ENCODE peak calls at places on chromosomes 1 and 21, in five cellular contexts. T is K562, X is IMR-90, K is A549, H is GM12878. F is an unnamed sample.

GRCh38 chr1:180250499-180250770 is 20.4 kb downstream of the LHX4 start:
- DNase-seq in K (no peak), T (no peak), H (no peak), X (no peak), F (no peak)

GRCh38 chr1:31583995-31584868 is 7.9 kb downstream of the TINAGL1 start:
- DNase-seq in X (peak), T (no peak), H (no peak), K (no peak), F (peak)

GRCh38 chr1:247401310-247402098 is 14.5 kb upstream of the NLRP3 start:
- DNase-seq in X (no peak), H (no peak), T (no peak), K (no peak), F (no peak)

GRCh38 chr1:50421768-50422674 is 1.2 kb downstream of the DMRTA2 start:
- DNase-seq in T (no peak), H (no peak), K (no peak), X (no peak), F (peak)

GRCh38 chr21:17730782-17731181 is 88.4 kb downstream of the C21orf91 start:
- DNase-seq in X (no peak), T (no peak), K (no peak), H (no peak), F (no peak)

GRCh38 chr1:238199325-238199724 is 308.6 kb upstream of the ZP4 start:
- DNase-seq in H (no peak), T (no peak), K (no peak), X (no peak), F (no peak)

GRCh38 chr1:32466761-32467160 is 1.9 kb downstream of the ZBTB8B start:
- DNase-seq in X (no peak), K (no peak), H (no peak), T (no peak), F (no peak)

GRCh38 chr21:17819878-17820232 is 699 bp upstream of the C21orf91 start:
- DNase-seq in K (no peak), T (peak), X (peak), H (no peak), F (peak)

GRCh38 chr21:44298301-44298700 is 1.6 kb upstream of the PFKL start:
- DNase-seq in T (no peak), X (peak), H (no peak), K (no peak), F (no peak)

GRCh38 chr1:248622491-248623106 is 12.3 kb downstream of the OR2T11 start:
- DNase-seq in X (peak), H (no peak), T (peak), K (peak), F (peak)

GRCh38 chr1:17287377-17287776 is 20.6 kb upstream of the PADI4 start:
- DNase-seq in H (no peak), X (peak), K (peak), T (no peak), F (no peak)

GRCh38 chr1:16175610-16176553 is 20.0 kb upstream of the EPHA2 start:
- DNase-seq in K (no peak), X (peak), H (no peak), T (peak), F (peak)

GRCh38 chr1:236334893-236335545 is 53.3 kb upstream of the ERO1B start:
- DNase-seq in H (no peak), T (no peak), X (no peak), K (no peak), F (no peak)

GRCh38 chr1:160777486-160778089 is 18.4 kb upstream of the LY9 start:
- DNase-seq in K (peak), T (peak), H (no peak), X (no peak), F (peak)

GRCh38 chr1:222064388-222065201 is 322.7 kb upstream of the DUSP10 start:
- DNase-seq in T (no peak), H (no peak), K (no peak), X (peak), F (no peak)

GRCh38 chr1:76835203-76835602 is 32.1 kb upstream of the ST6GALNAC5 start:
- DNase-seq in T (no peak), K (no peak), X (no peak), H (no peak), F (no peak)

GRCh38 chr1:106435269-106435668 is 621.2 kb upstream of the PRMT6 start:
- DNase-seq in H (no peak), T (no peak), X (no peak), K (no peak), F (no peak)

GRCh38 chr1:14413809-14414208 is 184.7 kb upstream of the KAZN start:
- DNase-seq in X (peak), H (no peak), T (no peak), K (no peak), F (no peak)

GRCh38 chr1:79262745-79263258 is 256.3 kb upstream of the ADGRL4 start:
- DNase-seq in T (no peak), K (no peak), H (no peak), X (no peak), F (no peak)

GRCh38 chr1:47804127-47804526 is 193.1 kb downstream of the TRABD2B start:
- DNase-seq in T (no peak), X (no peak), K (no peak), H (no peak), F (peak)

GRCh38 chr21:33241846-33242245 is 12.1 kb downstream of the IFNAR2 start:
- DNase-seq in T (no peak), X (no peak), H (no peak), K (no peak), F (no peak)
- TF ChIP-seq RCOR1 in T (no peak), X (no peak), H (no peak), K (no peak), F (no peak)

DNA sequence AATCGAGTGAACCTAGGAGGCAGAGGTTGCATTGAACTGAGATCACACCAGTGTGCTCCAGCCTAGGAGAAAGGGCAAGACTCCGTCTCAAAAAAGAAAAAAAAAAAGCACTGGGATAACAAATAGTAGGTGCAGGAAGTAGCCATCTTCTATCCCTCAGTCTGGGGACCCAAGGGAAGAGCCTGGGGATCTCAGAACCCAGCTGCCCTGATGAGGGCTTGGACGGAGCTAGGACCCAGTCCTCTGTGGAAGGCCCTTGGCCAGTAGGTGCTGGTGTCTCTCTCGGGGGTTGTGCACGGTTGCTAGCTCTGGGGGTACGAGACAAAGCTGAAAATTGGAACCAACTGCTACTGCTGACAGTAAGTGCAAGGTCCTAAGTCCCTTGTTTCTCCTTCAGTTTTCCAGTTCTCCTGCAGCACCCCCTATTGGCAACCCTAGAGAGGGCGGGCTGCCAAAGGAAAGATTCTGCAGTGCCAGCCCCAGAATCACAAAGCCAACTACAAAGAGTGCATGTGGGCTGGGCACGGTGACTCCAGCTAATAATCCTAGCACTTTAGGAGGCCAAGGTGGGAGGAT is 57.6 kb upstream of the KIF1B start:
- DNase-seq in X (peak), K (peak), T (peak), H (no peak), F (peak)
- TF ChIP-seq RCOR1 in X (no peak), K (no peak), T (no peak), H (no peak), F (no peak)

DNA sequence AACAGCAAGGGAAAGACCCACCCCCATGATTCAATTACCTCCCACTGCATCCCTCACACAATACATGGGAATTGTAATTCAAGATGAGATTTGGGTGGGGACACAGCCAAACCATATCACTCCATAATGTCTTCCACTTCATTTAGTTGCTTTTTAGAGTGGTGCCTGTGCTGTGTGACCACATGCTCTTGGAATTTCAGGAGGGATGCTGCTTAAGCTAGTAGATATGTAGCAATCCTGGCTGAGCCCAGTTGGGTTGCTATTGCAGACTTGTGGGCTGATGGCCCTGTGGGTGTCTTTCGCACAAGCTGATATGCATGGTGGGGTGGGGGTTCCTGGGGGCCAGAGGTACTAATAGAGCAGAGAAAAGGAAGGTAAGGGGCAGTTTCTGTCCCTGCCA is 160.4 kb upstream of the SYT6 start:
- DNase-seq in T (no peak), X (peak), K (no peak), H (no peak), F (no peak)
- TF ChIP-seq RCOR1 in T (no peak), X (no peak), K (no peak), H (no peak), F (no peak)

DNA sequence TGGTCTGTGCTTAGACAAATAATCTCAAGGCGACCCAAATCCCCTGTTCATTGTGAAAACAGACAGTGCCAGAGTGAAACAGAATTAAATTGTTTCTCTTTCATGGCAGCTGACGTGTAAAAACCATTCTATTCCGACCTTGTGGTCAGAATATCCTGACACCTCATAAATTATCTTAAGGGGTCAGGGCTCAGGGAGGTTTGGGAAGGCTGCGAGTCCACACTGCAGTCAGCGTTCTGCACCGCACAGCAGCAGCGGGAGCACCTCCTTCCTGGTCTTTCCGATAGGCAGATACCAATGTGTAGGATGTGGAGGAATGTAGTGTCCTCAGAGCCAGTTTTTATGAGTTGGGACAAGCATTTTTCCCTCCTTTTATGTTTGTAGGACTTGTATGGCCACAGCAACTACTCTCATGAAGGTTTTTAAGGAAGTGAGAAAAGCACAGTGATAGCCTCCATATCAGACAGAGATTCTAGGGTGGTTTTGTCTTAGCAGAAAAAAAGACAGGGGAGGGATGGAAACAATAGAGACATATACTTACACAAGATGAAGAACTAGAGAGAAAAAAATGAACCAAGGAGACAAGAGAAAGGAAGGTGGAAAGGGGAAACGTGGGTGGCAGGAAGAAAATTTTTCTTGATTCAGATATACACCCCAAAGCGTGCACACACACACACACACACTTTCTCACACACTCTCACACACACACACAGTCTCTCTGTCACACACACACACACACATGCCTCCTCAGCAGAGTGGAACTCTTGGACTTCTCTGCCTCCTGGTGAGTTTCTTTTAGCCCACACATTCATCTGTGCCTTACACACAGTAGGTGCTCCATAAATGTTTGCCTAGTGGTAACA is 68.6 kb downstream of the NTMT2 start:
- DNase-seq in X (peak), K (no peak), T (no peak), H (peak), F (no peak)
- TF ChIP-seq RCOR1 in X (no peak), K (no peak), T (no peak), H (no peak), F (no peak)

GRCh38 chr21:27408826-27409225 is 441.9 kb upstream of the ADAMTS5 start:
- DNase-seq in H (no peak), X (no peak), T (no peak), K (no peak), F (no peak)
- TF ChIP-seq RCOR1 in H (no peak), X (no peak), T (no peak), K (no peak), F (no peak)

GRCh38 chr1:89844236-89844807 is 23.5 kb downstream of the LRRC8D start:
- DNase-seq in K (no peak), T (no peak), X (peak), H (no peak), F (no peak)
- TF ChIP-seq RCOR1 in K (no peak), T (no peak), X (no peak), H (no peak), F (no peak)

DNA sequence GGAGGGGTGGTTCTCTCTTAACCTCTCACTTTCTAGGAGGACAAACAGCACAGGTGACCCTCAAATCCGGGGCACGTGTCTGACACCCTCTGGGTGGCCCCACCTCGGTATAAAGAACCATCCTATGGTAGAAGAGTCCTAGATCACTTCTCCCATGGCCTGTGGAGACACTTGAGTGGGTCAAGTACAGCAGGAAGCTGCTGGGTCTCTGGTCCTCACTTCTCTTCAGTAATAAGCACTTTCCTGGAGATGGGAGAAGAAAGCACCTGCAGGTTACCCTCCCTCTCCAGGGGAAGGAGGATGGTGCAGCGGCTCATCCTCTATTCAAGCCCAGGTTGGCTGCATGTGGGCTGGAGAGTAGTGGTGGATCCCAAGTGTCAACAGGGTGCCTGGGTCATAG is 17.0 kb downstream of the S100A7 start:
- DNase-seq in X (no peak), T (no peak), K (no peak), H (no peak), F (no peak)
- TF ChIP-seq RCOR1 in X (no peak), T (no peak), K (no peak), H (no peak), F (no peak)

GRCh38 chr1:52633291-52633754 is 355 bp downstream of the SHISAL2A start:
- DNase-seq in X (no peak), T (no peak), H (no peak), K (no peak), F (no peak)

GRCh38 chr1:52637946-52638345 is 5.0 kb downstream of the SHISAL2A start:
- DNase-seq in K (no peak), X (no peak), H (no peak), T (no peak), F (no peak)

GRCh38 chr1:52635321-52636089 is 2.5 kb downstream of the SHISAL2A start:
- DNase-seq in K (no peak), X (no peak), T (no peak), H (no peak), F (no peak)

GRCh38 chr1:52634111-52634510 is 1.1 kb downstream of the SHISAL2A start:
- DNase-seq in K (no peak), T (no peak), X (no peak), H (no peak), F (no peak)

GRCh38 chr1:52636701-52637695 is 4.0 kb downstream of the SHISAL2A start:
- DNase-seq in X (no peak), H (peak), K (no peak), T (no peak), F (no peak)
- TF ChIP-seq RCOR1 in X (no peak), H (no peak), K (no peak), T (no peak), F (no peak)

GRCh38 chr1:24094554-24094953 is 17.4 kb downstream of the MYOM3 start:
- DNase-seq in X (no peak), K (no peak), H (no peak), T (no peak), F (no peak)
- TF ChIP-seq RCOR1 in X (no peak), K (no peak), H (no peak), T (no peak), F (no peak)

GRCh38 chr1:153519242-153519641 is 16.5 kb downstream of the S100A6 start:
- DNase-seq in T (no peak), X (no peak), H (no peak), K (no peak), F (no peak)
- TF ChIP-seq RCOR1 in T (no peak), X (no peak), H (no peak), K (no peak), F (no peak)